ENCODE peak calls at places on chromosomes 13 and 19, in six cellular contexts. One of them, this sample, is unnamed.

GRCh38 chr13:104460553-104460952 is 1394.3 kb upstream of the SLC10A2 start:
- DNase-seq in mucosa of descending colon: no peak
- DNase-seq in GDM1: no peak
- DNase-seq in ACHN: no peak
- DNase-seq in adrenal gland: no peak
- DNase-seq in IMR-90: no peak
- DNase-seq in this sample: no peak

GRCh38 chr19:41225238-41226052 is 6.4 kb downstream of the AXL start:
- DNase-seq in mucosa of descending colon: peak
- DNase-seq in GDM1: no peak
- DNase-seq in ACHN: peak
- DNase-seq in adrenal gland: peak
- DNase-seq in IMR-90: peak
- DNase-seq in this sample: peak

GRCh38 chr19:35249848-35250711 is 1.3 kb downstream of the LSR start:
- DNase-seq in mucosa of descending colon: no peak
- DNase-seq in GDM1: no peak
- DNase-seq in ACHN: no peak
- DNase-seq in adrenal gland: no peak
- DNase-seq in IMR-90: no peak
- DNase-seq in this sample: no peak

GRCh38 chr19:1069009-1069779 is 2.2 kb downstream of the ARHGAP45 start:
- DNase-seq in mucosa of descending colon: peak
- DNase-seq in GDM1: peak
- DNase-seq in ACHN: no peak
- DNase-seq in adrenal gland: peak
- DNase-seq in IMR-90: no peak
- DNase-seq in this sample: no peak

GRCh38 chr19:42024622-42025111 is 30.6 kb upstream of the ATP1A3 start:
- DNase-seq in mucosa of descending colon: no peak
- DNase-seq in GDM1: no peak
- DNase-seq in ACHN: no peak
- DNase-seq in adrenal gland: no peak
- DNase-seq in IMR-90: peak
- DNase-seq in this sample: peak

GRCh38 chr19:33809960-33810359 is 13.3 kb downstream of the KCTD15 start:
- DNase-seq in mucosa of descending colon: no peak
- DNase-seq in GDM1: no peak
- DNase-seq in ACHN: no peak
- DNase-seq in adrenal gland: no peak
- DNase-seq in IMR-90: peak
- DNase-seq in this sample: peak

GRCh38 chr13:95713651-95714050 is 36.7 kb downstream of the DNAJC3 start:
- DNase-seq in mucosa of descending colon: no peak
- DNase-seq in GDM1: no peak
- DNase-seq in ACHN: no peak
- DNase-seq in adrenal gland: no peak
- DNase-seq in IMR-90: peak
- DNase-seq in this sample: peak

GRCh38 chr19:45069056-45069455 is 7.2 kb downstream of the ZNF296 start:
- DNase-seq in mucosa of descending colon: peak
- DNase-seq in GDM1: no peak
- DNase-seq in ACHN: peak
- DNase-seq in adrenal gland: peak
- DNase-seq in IMR-90: no peak
- DNase-seq in this sample: peak

GRCh38 chr13:59680429-59681024 is 483.2 kb downstream of the DIAPH3 start:
- DNase-seq in mucosa of descending colon: no peak
- DNase-seq in GDM1: no peak
- DNase-seq in ACHN: peak
- DNase-seq in adrenal gland: no peak
- DNase-seq in IMR-90: peak
- DNase-seq in this sample: peak

GRCh38 chr13:28455580-28456194 is 39.2 kb downstream of the FLT1 start:
- DNase-seq in mucosa of descending colon: no peak
- DNase-seq in GDM1: no peak
- DNase-seq in ACHN: no peak
- DNase-seq in adrenal gland: no peak
- DNase-seq in IMR-90: no peak
- DNase-seq in this sample: no peak

GRCh38 chr19:48321372-48321621 is 4.1 kb upstream of the EMP3 start:
- DNase-seq in mucosa of descending colon: peak
- DNase-seq in GDM1: peak
- DNase-seq in ACHN: peak
- DNase-seq in adrenal gland: peak
- DNase-seq in IMR-90: peak
- DNase-seq in this sample: peak

GRCh38 chr19:58091251-58091995 is 6.6 kb downstream of the ZSCAN18 start:
- DNase-seq in mucosa of descending colon: no peak
- DNase-seq in GDM1: no peak
- DNase-seq in ACHN: no peak
- DNase-seq in adrenal gland: no peak
- DNase-seq in IMR-90: no peak
- DNase-seq in this sample: no peak

GRCh38 chr13:111561091-111561778 is 240.8 kb downstream of the TEX29 start:
- DNase-seq in mucosa of descending colon: no peak
- DNase-seq in GDM1: no peak
- DNase-seq in ACHN: no peak
- DNase-seq in adrenal gland: no peak
- DNase-seq in IMR-90: no peak
- DNase-seq in this sample: no peak

GRCh38 chr13:110520431-110521295 is 40.9 kb downstream of the RAB20 start:
- DNase-seq in mucosa of descending colon: peak
- DNase-seq in GDM1: no peak
- DNase-seq in ACHN: no peak
- DNase-seq in adrenal gland: peak
- DNase-seq in IMR-90: peak
- DNase-seq in this sample: peak

GRCh38 chr13:59144700-59145099 is 1019.0 kb downstream of the DIAPH3 start:
- DNase-seq in mucosa of descending colon: no peak
- DNase-seq in GDM1: no peak
- DNase-seq in ACHN: no peak
- DNase-seq in adrenal gland: no peak
- DNase-seq in IMR-90: no peak
- DNase-seq in this sample: no peak

GRCh38 chr13:81377926-81378325 is 1037.0 kb upstream of the SPRY2 start:
- DNase-seq in mucosa of descending colon: no peak
- DNase-seq in GDM1: no peak
- DNase-seq in ACHN: peak
- DNase-seq in adrenal gland: no peak
- DNase-seq in IMR-90: no peak
- DNase-seq in this sample: no peak

GRCh38 chr19:3551808-3552095 is 5.6 kb downstream of the MFSD12 start:
- DNase-seq in mucosa of descending colon: no peak
- DNase-seq in GDM1: no peak
- DNase-seq in ACHN: no peak
- DNase-seq in adrenal gland: no peak
- DNase-seq in IMR-90: no peak
- DNase-seq in this sample: no peak

GRCh38 chr19:54478677-54479266 is 5.7 kb upstream of the CDC42EP5 start:
- DNase-seq in mucosa of descending colon: no peak
- DNase-seq in GDM1: peak
- DNase-seq in ACHN: peak
- DNase-seq in adrenal gland: no peak
- DNase-seq in IMR-90: peak
- DNase-seq in this sample: no peak

GRCh38 chr19:38889803-38890202 is 9.6 kb downstream of the SIRT2 start:
- DNase-seq in mucosa of descending colon: no peak
- DNase-seq in GDM1: no peak
- DNase-seq in ACHN: no peak
- DNase-seq in adrenal gland: no peak
- DNase-seq in IMR-90: no peak
- DNase-seq in this sample: no peak

GRCh38 chr19:38778733-38779132 is 5.4 kb upstream of the LGALS7 start:
- DNase-seq in mucosa of descending colon: no peak
- DNase-seq in GDM1: no peak
- DNase-seq in ACHN: no peak
- DNase-seq in adrenal gland: no peak
- DNase-seq in IMR-90: no peak
- DNase-seq in this sample: no peak

GRCh38 chr19:47221080-47221841 is 9.7 kb downstream of the BBC3 start:
- DNase-seq in mucosa of descending colon: no peak
- DNase-seq in GDM1: no peak
- DNase-seq in ACHN: no peak
- DNase-seq in adrenal gland: no peak
- DNase-seq in IMR-90: no peak
- DNase-seq in this sample: no peak

GRCh38 chr13:112995395-112996091 is 26.5 kb downstream of the MCF2L start:
- DNase-seq in mucosa of descending colon: peak
- DNase-seq in GDM1: no peak
- DNase-seq in ACHN: no peak
- DNase-seq in adrenal gland: no peak
- DNase-seq in IMR-90: no peak
- DNase-seq in this sample: no peak

GRCh38 chr13:113996081-113996911 is 22.4 kb upstream of the C13orf46 start:
- DNase-seq in mucosa of descending colon: no peak
- DNase-seq in GDM1: no peak
- DNase-seq in ACHN: no peak
- DNase-seq in adrenal gland: no peak
- DNase-seq in IMR-90: no peak
- DNase-seq in this sample: no peak

This sample was measured in foreskin fibroblast.